ENCODE peak calls at places on chromosomes 3 and 15, in ten cellular contexts. I, B, H, R, J, F, A, D, Z and W are unnamed samples. For H3K4me1, the result is how much of the 10 kb centered on the place peaks cover.

GRCh38 chr15:80878867-80879250 is 99.7 kb downstream of the CEMIP start:
- DNase-seq in I (peak), B (no peak), H (no peak), R (no peak), J (no peak), F (no peak), A (no peak), D (no peak), Z (no peak), W (no peak)

GRCh38 chr3:151550025-151550618 is 89.3 kb upstream of the IGSF10 start:
- DNase-seq in I (no peak), B (no peak), H (no peak), R (no peak), J (no peak), F (no peak), A (no peak), D (no peak), Z (no peak), W (no peak)

GRCh38 chr15:85097706-85098105 is 116.0 kb downstream of the PDE8A start:
- DNase-seq in I (no peak), B (no peak), H (no peak), R (no peak), J (no peak), F (no peak), A (no peak), D (no peak), Z (no peak), W (no peak)

GRCh38 chr15:62849316-62850129 is 193.0 kb upstream of the TPM1 start:
- DNase-seq in I (peak), B (no peak), H (no peak), R (no peak), J (no peak), F (no peak), A (no peak), D (no peak), Z (no peak), W (no peak)

GRCh38 chr3:158775001-158775400 is 26.9 kb upstream of the MFSD1 start:
- DNase-seq in I (peak), B (no peak), H (no peak), R (no peak), J (no peak), F (no peak), A (no peak), D (no peak), Z (no peak), W (no peak)

GRCh38 chr3:136835817-136836510 is 17.0 kb downstream of the SLC35G2 start:
- DNase-seq in I (no peak), B (no peak), H (no peak), R (no peak), J (no peak), F (no peak), A (no peak), D (no peak), Z (no peak), W (no peak)

GRCh38 chr3:101325393-101326134 is 5.2 kb upstream of the IMPG2 start:
- DNase-seq in I (no peak), B (no peak), H (no peak), R (no peak), J (no peak), F (no peak), A (no peak), D (no peak), Z (no peak), W (no peak)

GRCh38 chr15:101068523-101068960 is 149.4 kb downstream of the LRRK1 start:
- DNase-seq in I (no peak), B (no peak), H (no peak), R (peak), J (no peak), F (no peak), A (no peak), D (no peak), Z (no peak), W (no peak)

GRCh38 chr3:156631323-156631722 is 43.1 kb upstream of the TIPARP start:
- DNase-seq in I (no peak), B (no peak), H (no peak), R (no peak), J (no peak), F (no peak), A (no peak), D (no peak), Z (no peak), W (no peak)

GRCh38 chr3:156630081-156630772 is 44.2 kb upstream of the TIPARP start:
- DNase-seq in I (no peak), B (no peak), H (no peak), R (no peak), J (no peak), F (no peak), A (no peak), D (no peak), Z (no peak), W (no peak)

GRCh38 chr3:156628095-156628690 is 46.2 kb upstream of the TIPARP start:
- DNase-seq in I (no peak), B (no peak), H (no peak), R (no peak), J (no peak), F (no peak), A (no peak), D (no peak), Z (no peak), W (no peak)

GRCh38 chr3:156630773-156631093 is 43.7 kb upstream of the TIPARP start:
- DNase-seq in I (no peak), B (no peak), H (no peak), R (no peak), J (no peak), F (no peak), A (no peak), D (no peak), Z (no peak), W (no peak)

GRCh38 chr3:156628836-156629618 is 45.4 kb upstream of the TIPARP start:
- DNase-seq in I (no peak), B (no peak), H (no peak), R (no peak), J (no peak), F (no peak), A (no peak), D (no peak), Z (no peak), W (no peak)
- H3K4me1 ChIP-seq in I (under half), B (under half), H (under half), R (under half), J (under half), F (under half), A (under half), D (under half), Z (under half), W (under half)

GRCh38 chr3:123080864-123081562 is 14.2 kb downstream of the PDIA5 start:
- DNase-seq in I (peak), B (no peak), H (no peak), R (no peak), J (no peak), F (no peak), A (no peak), D (no peak), Z (no peak), W (no peak)

GRCh38 chr3:123081718-123082369 is 15.0 kb downstream of the PDIA5 start:
- DNase-seq in I (peak), B (no peak), H (no peak), R (no peak), J (no peak), F (no peak), A (no peak), D (no peak), Z (no peak), W (no peak)

GRCh38 chr3:123083446-123084124 is 16.8 kb downstream of the PDIA5 start:
- DNase-seq in I (no peak), B (no peak), H (no peak), R (no peak), J (no peak), F (no peak), A (no peak), D (no peak), Z (no peak), W (no peak)

GRCh38 chr3:123084192-123084591 is 17.4 kb downstream of the PDIA5 start:
- DNase-seq in I (peak), B (no peak), H (no peak), R (no peak), J (no peak), F (no peak), A (no peak), D (peak), Z (no peak), W (no peak)

DNA sequence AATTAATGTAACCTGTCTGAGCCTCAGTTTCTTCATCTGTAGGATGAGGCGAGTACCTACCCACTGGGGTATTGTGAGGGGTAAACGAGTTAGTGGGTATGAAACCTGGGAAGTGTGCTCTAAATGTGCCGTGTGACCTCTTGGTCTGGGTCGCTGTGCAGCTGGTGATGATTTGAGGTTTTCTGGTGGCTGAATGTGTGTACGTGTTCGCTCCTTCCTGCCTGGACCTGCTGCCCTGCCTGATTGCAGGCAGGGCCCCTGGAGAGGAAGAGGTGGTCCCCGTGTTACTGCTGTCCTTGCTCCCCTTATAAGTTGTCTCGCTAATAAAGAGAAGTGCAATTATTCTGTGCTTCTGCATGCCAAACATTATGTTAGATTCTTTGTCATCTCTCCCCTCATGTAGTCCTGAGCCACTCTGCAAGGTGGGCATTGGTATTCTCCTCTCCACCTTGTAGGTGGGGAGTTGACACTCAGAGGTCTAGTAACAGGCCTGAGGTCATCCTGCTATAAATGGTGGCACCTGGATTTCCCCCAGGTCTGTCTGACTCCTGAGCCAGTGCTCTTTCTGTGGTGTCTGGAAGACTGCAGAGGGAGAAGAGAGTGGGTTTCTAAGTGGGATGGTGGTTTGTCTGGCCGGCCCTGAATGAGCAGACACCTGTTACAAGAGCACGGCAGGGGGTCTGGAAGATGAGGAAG is 15.7 kb downstream of the PDIA5 start:
- DNase-seq in I (no peak), B (no peak), H (no peak), R (no peak), J (no peak), F (no peak), A (no peak), D (no peak), Z (no peak), W (no peak)
- H3K4me1 ChIP-seq in I (under half), B (half or more), H (under half), R (half or more), J (half or more), F (under half), A (under half), D (half or more), Z (under half), W (half or more)

GRCh38 chr3:72579191-72579580 is 269.1 kb downstream of the SHQ1 start:
- DNase-seq in I (no peak), B (no peak), H (no peak), R (no peak), J (no peak), F (no peak), A (no peak), D (no peak), Z (no peak), W (no peak)
- H3K4me1 ChIP-seq in I (under half), B (under half), H (under half), R (under half), J (under half), F (under half), A (under half), D (under half), Z (under half), W (under half)

GRCh38 chr3:37494206-37494605 is 319.8 kb upstream of the LRRFIP2 start:
- DNase-seq in I (no peak), B (no peak), H (no peak), R (no peak), J (no peak), F (no peak), A (no peak), D (peak), Z (no peak), W (no peak)
- H3K4me1 ChIP-seq in I (under half), B (under half), H (under half), R (under half), J (under half), F (half or more), A (under half), D (half or more), Z (under half), W (under half)

DNA sequence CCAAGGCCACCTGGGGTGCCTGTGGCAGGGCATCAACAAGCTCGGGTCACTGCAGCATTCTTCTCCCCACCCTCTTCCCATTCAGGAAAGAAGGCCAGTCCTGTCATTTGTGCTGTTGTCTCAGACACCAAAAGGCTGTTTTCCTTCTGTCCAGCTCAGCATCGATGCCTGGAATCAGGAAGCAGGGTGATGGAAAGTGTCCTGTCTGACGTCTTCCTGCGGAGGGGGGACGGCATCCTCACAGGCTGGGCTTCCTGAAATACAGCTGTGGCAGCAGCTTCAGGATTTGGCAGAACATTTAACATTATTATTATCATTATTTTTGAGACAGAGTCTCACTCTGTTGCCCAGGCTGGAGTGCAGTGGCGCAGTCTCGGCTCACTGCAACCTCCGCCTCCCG is 33.0 kb upstream of the ANKDD1A start:
- DNase-seq in I (no peak), B (no peak), H (no peak), R (no peak), J (peak), F (no peak), A (no peak), D (no peak), Z (peak), W (no peak)
- H3K4me1 ChIP-seq in I (under half), B (half or more), H (under half), R (half or more), J (under half), F (under half), A (under half), D (half or more), Z (under half), W (under half)